ENCODE peak calls at places on chromosome 19, in seven cellular contexts. G, K, O, M, Z, B and P are unnamed samples.

GRCh38 chr19:16018106-16018755 is 58.1 kb upstream of the TPM4 start:
- DNase-seq in G (no peak), K (no peak), O (no peak), M (peak), Z (no peak), B (no peak), P (no peak)

GRCh38 chr19:10416380-10417257 is 3.7 kb upstream of the PDE4A start:
- DNase-seq in G (peak), K (peak), O (peak), M (peak), Z (peak), B (peak), P (peak)

GRCh38 chr19:16462757-16463250 is 9.0 kb downstream of the EPS15L1 start:
- DNase-seq in G (no peak), K (no peak), O (no peak), M (no peak), Z (no peak), B (no peak), P (no peak)

GRCh38 chr19:5290336-5291262 is 50.0 kb downstream of the PTPRS start:
- DNase-seq in G (peak), K (no peak), O (no peak), M (no peak), Z (no peak), B (no peak), P (no peak)

GRCh38 chr19:49981603-49982593 is 20.9 kb upstream of the SIGLEC11 start:
- DNase-seq in G (no peak), K (no peak), O (no peak), M (no peak), Z (no peak), B (no peak), P (no peak)

GRCh38 chr19:43781630-43782310 is 997 bp upstream of the KCNN4 start:
- DNase-seq in G (no peak), K (peak), O (peak), M (no peak), Z (no peak), B (no peak), P (no peak)

GRCh38 chr19:42501733-42502132 is 26.5 kb downstream of the CEACAM1 start:
- DNase-seq in G (no peak), K (no peak), O (peak), M (no peak), Z (no peak), B (no peak), P (no peak)

GRCh38 chr19:4063369-4064072 is 3.2 kb downstream of the ZBTB7A start:
- DNase-seq in G (no peak), K (peak), O (no peak), M (peak), Z (no peak), B (no peak), P (no peak)

GRCh38 chr19:50677636-50678035 is 28.4 kb downstream of the C19orf81 start:
- DNase-seq in G (no peak), K (no peak), O (no peak), M (no peak), Z (no peak), B (no peak), P (no peak)

GRCh38 chr19:51366999-51367564 is 894 bp upstream of the ETFB start:
- DNase-seq in G (no peak), K (peak), O (peak), M (no peak), Z (no peak), B (peak), P (no peak)

GRCh38 chr19:57807541-57807940 is 7.2 kb downstream of the ZNF552 start:
- DNase-seq in G (no peak), K (no peak), O (no peak), M (no peak), Z (no peak), B (no peak), P (no peak)

GRCh38 chr19:13350072-13350471 is 156.2 kb downstream of the CACNA1A start:
- DNase-seq in G (no peak), K (no peak), O (no peak), M (no peak), Z (no peak), B (no peak), P (no peak)

GRCh38 chr19:18477042-18477760 is 39.3 kb upstream of the ISYNA1 start:
- DNase-seq in G (no peak), K (no peak), O (no peak), M (no peak), Z (no peak), B (no peak), P (no peak)

GRCh38 chr19:12695997-12696365 is 450 bp downstream of the FBXW9 start:
- DNase-seq in G (no peak), K (no peak), O (no peak), M (no peak), Z (no peak), B (no peak), P (peak)

GRCh38 chr19:38985262-38985661 is 9.7 kb upstream of the FBXO17 start:
- DNase-seq in G (no peak), K (no peak), O (no peak), M (no peak), Z (no peak), B (no peak), P (no peak)

GRCh38 chr19:41298327-41298964 is 11.5 kb upstream of the CCDC97 start:
- DNase-seq in G (peak), K (peak), O (no peak), M (no peak), Z (no peak), B (peak), P (no peak)

GRCh38 chr19:31316201-31316951 is 32.9 kb downstream of the TSHZ3 start:
- DNase-seq in G (no peak), K (no peak), O (no peak), M (peak), Z (no peak), B (no peak), P (no peak)

GRCh38 chr19:4052993-4053422 is 13.7 kb downstream of the ZBTB7A start:
- DNase-seq in G (no peak), K (no peak), O (no peak), M (no peak), Z (no peak), B (peak), P (no peak)